ENCODE peak calls at places on chromosomes 4 and X, in nine cellular contexts. One of them, this sample, is unnamed.

GRCh38 chr4:82905205-82905604 is 4.7 kb downstream of the THAP9 start:
- DNase-seq in amygdala: no peak
- DNase-seq in stimulated activated CD4-positive, alpha-beta T cell treated with anti-CD3 and anti-CD28 coated beads, Interleukin-4, amount 100 ng/mL, for 4 hours: no peak
- DNase-seq in lower leg skin: no peak
- DNase-seq in HCT116: no peak
- DNase-seq in cardiac muscle cell: peak
- DNase-seq in activated naive CD4-positive, alpha-beta T cell treated with Interleukin-2 at 50 U/mL for 16 hours: peak
- DNase-seq in stimulated activated CD8-positive, alpha-beta memory T cell treated with anti-CD3 and anti-CD28 coated beads, Interleukin-2, amount 100 ng/mL, for 1 hour: no peak
- DNase-seq in adrenal gland: no peak
- DNase-seq in this sample: no peak

GRCh38 chrX:350148-350533 is 31.5 kb upstream of the GTPBP6 start:
- DNase-seq in amygdala: no peak
- DNase-seq in stimulated activated CD4-positive, alpha-beta T cell treated with anti-CD3 and anti-CD28 coated beads, Interleukin-4, amount 100 ng/mL, for 4 hours: no peak
- DNase-seq in lower leg skin: no peak
- DNase-seq in HCT116: no peak
- DNase-seq in cardiac muscle cell: no peak
- DNase-seq in activated naive CD4-positive, alpha-beta T cell treated with Interleukin-2 at 50 U/mL for 16 hours: no peak
- DNase-seq in stimulated activated CD8-positive, alpha-beta memory T cell treated with anti-CD3 and anti-CD28 coated beads, Interleukin-2, amount 100 ng/mL, for 1 hour: no peak
- DNase-seq in adrenal gland: no peak
- DNase-seq in this sample: no peak

GRCh38 chrX:136030357-136031225 is 45.4 kb downstream of the SLC9A6 start:
- DNase-seq in amygdala: peak
- DNase-seq in stimulated activated CD4-positive, alpha-beta T cell treated with anti-CD3 and anti-CD28 coated beads, Interleukin-4, amount 100 ng/mL, for 4 hours: no peak
- DNase-seq in lower leg skin: peak
- DNase-seq in HCT116: no peak
- DNase-seq in cardiac muscle cell: peak
- DNase-seq in activated naive CD4-positive, alpha-beta T cell treated with Interleukin-2 at 50 U/mL for 16 hours: no peak
- DNase-seq in stimulated activated CD8-positive, alpha-beta memory T cell treated with anti-CD3 and anti-CD28 coated beads, Interleukin-2, amount 100 ng/mL, for 1 hour: no peak
- DNase-seq in adrenal gland: peak
- DNase-seq in this sample: no peak

GRCh38 chrX:66046612-66047235 is 6.8 kb upstream of the VSIG4 start:
- DNase-seq in amygdala: no peak
- DNase-seq in stimulated activated CD4-positive, alpha-beta T cell treated with anti-CD3 and anti-CD28 coated beads, Interleukin-4, amount 100 ng/mL, for 4 hours: no peak
- DNase-seq in lower leg skin: no peak
- DNase-seq in HCT116: no peak
- DNase-seq in cardiac muscle cell: no peak
- DNase-seq in activated naive CD4-positive, alpha-beta T cell treated with Interleukin-2 at 50 U/mL for 16 hours: peak
- DNase-seq in stimulated activated CD8-positive, alpha-beta memory T cell treated with anti-CD3 and anti-CD28 coated beads, Interleukin-2, amount 100 ng/mL, for 1 hour: no peak
- DNase-seq in adrenal gland: no peak
- DNase-seq in this sample: peak

GRCh38 chrX:48919360-48919821 is 567 bp upstream of the PIM2 start:
- DNase-seq in amygdala: no peak
- DNase-seq in stimulated activated CD4-positive, alpha-beta T cell treated with anti-CD3 and anti-CD28 coated beads, Interleukin-4, amount 100 ng/mL, for 4 hours: no peak
- DNase-seq in lower leg skin: no peak
- DNase-seq in HCT116: no peak
- DNase-seq in cardiac muscle cell: no peak
- DNase-seq in activated naive CD4-positive, alpha-beta T cell treated with Interleukin-2 at 50 U/mL for 16 hours: peak
- DNase-seq in stimulated activated CD8-positive, alpha-beta memory T cell treated with anti-CD3 and anti-CD28 coated beads, Interleukin-2, amount 100 ng/mL, for 1 hour: no peak
- DNase-seq in adrenal gland: no peak
- DNase-seq in this sample: peak

GRCh38 chrX:136048446-136048845 is 63.2 kb downstream of the SLC9A6 start:
- DNase-seq in amygdala: no peak
- DNase-seq in stimulated activated CD4-positive, alpha-beta T cell treated with anti-CD3 and anti-CD28 coated beads, Interleukin-4, amount 100 ng/mL, for 4 hours: no peak
- DNase-seq in lower leg skin: no peak
- DNase-seq in HCT116: no peak
- DNase-seq in cardiac muscle cell: peak
- DNase-seq in activated naive CD4-positive, alpha-beta T cell treated with Interleukin-2 at 50 U/mL for 16 hours: no peak
- DNase-seq in stimulated activated CD8-positive, alpha-beta memory T cell treated with anti-CD3 and anti-CD28 coated beads, Interleukin-2, amount 100 ng/mL, for 1 hour: no peak
- DNase-seq in adrenal gland: no peak
- DNase-seq in this sample: no peak

GRCh38 chr4:65791807-65792308 is 121.6 kb upstream of the EPHA5 start:
- DNase-seq in amygdala: no peak
- DNase-seq in stimulated activated CD4-positive, alpha-beta T cell treated with anti-CD3 and anti-CD28 coated beads, Interleukin-4, amount 100 ng/mL, for 4 hours: no peak
- DNase-seq in lower leg skin: no peak
- DNase-seq in HCT116: no peak
- DNase-seq in cardiac muscle cell: peak
- DNase-seq in activated naive CD4-positive, alpha-beta T cell treated with Interleukin-2 at 50 U/mL for 16 hours: no peak
- DNase-seq in stimulated activated CD8-positive, alpha-beta memory T cell treated with anti-CD3 and anti-CD28 coated beads, Interleukin-2, amount 100 ng/mL, for 1 hour: no peak
- DNase-seq in adrenal gland: no peak
- DNase-seq in this sample: no peak

GRCh38 chrX:9785252-9785943 is 831 bp upstream of the SHROOM2 start:
- DNase-seq in amygdala: no peak
- DNase-seq in stimulated activated CD4-positive, alpha-beta T cell treated with anti-CD3 and anti-CD28 coated beads, Interleukin-4, amount 100 ng/mL, for 4 hours: no peak
- DNase-seq in lower leg skin: no peak
- DNase-seq in HCT116: no peak
- DNase-seq in cardiac muscle cell: no peak
- DNase-seq in activated naive CD4-positive, alpha-beta T cell treated with Interleukin-2 at 50 U/mL for 16 hours: no peak
- DNase-seq in stimulated activated CD8-positive, alpha-beta memory T cell treated with anti-CD3 and anti-CD28 coated beads, Interleukin-2, amount 100 ng/mL, for 1 hour: no peak
- DNase-seq in adrenal gland: no peak
- DNase-seq in this sample: no peak

GRCh38 chrX:5051831-5052491 is 1176.7 kb downstream of the NLGN4X start:
- DNase-seq in amygdala: peak
- DNase-seq in stimulated activated CD4-positive, alpha-beta T cell treated with anti-CD3 and anti-CD28 coated beads, Interleukin-4, amount 100 ng/mL, for 4 hours: no peak
- DNase-seq in lower leg skin: peak
- DNase-seq in HCT116: no peak
- DNase-seq in cardiac muscle cell: peak
- DNase-seq in activated naive CD4-positive, alpha-beta T cell treated with Interleukin-2 at 50 U/mL for 16 hours: no peak
- DNase-seq in stimulated activated CD8-positive, alpha-beta memory T cell treated with anti-CD3 and anti-CD28 coated beads, Interleukin-2, amount 100 ng/mL, for 1 hour: no peak
- DNase-seq in adrenal gland: peak
- DNase-seq in this sample: no peak

GRCh38 chr4:87973283-87974169 is 2.0 kb upstream of the SPP1 start:
- DNase-seq in amygdala: peak
- DNase-seq in stimulated activated CD4-positive, alpha-beta T cell treated with anti-CD3 and anti-CD28 coated beads, Interleukin-4, amount 100 ng/mL, for 4 hours: peak
- DNase-seq in lower leg skin: no peak
- DNase-seq in HCT116: peak
- DNase-seq in cardiac muscle cell: peak
- DNase-seq in activated naive CD4-positive, alpha-beta T cell treated with Interleukin-2 at 50 U/mL for 16 hours: peak
- DNase-seq in stimulated activated CD8-positive, alpha-beta memory T cell treated with anti-CD3 and anti-CD28 coated beads, Interleukin-2, amount 100 ng/mL, for 1 hour: no peak
- DNase-seq in adrenal gland: peak
- DNase-seq in this sample: peak

GRCh38 chrX:87572911-87573310 is 55.3 kb downstream of the KLHL4 start:
- DNase-seq in amygdala: no peak
- DNase-seq in stimulated activated CD4-positive, alpha-beta T cell treated with anti-CD3 and anti-CD28 coated beads, Interleukin-4, amount 100 ng/mL, for 4 hours: no peak
- DNase-seq in lower leg skin: no peak
- DNase-seq in HCT116: no peak
- DNase-seq in cardiac muscle cell: peak
- DNase-seq in activated naive CD4-positive, alpha-beta T cell treated with Interleukin-2 at 50 U/mL for 16 hours: no peak
- DNase-seq in stimulated activated CD8-positive, alpha-beta memory T cell treated with anti-CD3 and anti-CD28 coated beads, Interleukin-2, amount 100 ng/mL, for 1 hour: no peak
- DNase-seq in adrenal gland: no peak
- DNase-seq in this sample: no peak

GRCh38 chrX:281166-281999 is at the start of gene PLCXD1:
- DNase-seq in amygdala: no peak
- DNase-seq in stimulated activated CD4-positive, alpha-beta T cell treated with anti-CD3 and anti-CD28 coated beads, Interleukin-4, amount 100 ng/mL, for 4 hours: no peak
- DNase-seq in lower leg skin: no peak
- DNase-seq in HCT116: no peak
- DNase-seq in cardiac muscle cell: peak
- DNase-seq in activated naive CD4-positive, alpha-beta T cell treated with Interleukin-2 at 50 U/mL for 16 hours: no peak
- DNase-seq in stimulated activated CD8-positive, alpha-beta memory T cell treated with anti-CD3 and anti-CD28 coated beads, Interleukin-2, amount 100 ng/mL, for 1 hour: no peak
- DNase-seq in adrenal gland: no peak
- DNase-seq in this sample: peak

GRCh38 chrX:9530848-9531274 is 66.0 kb downstream of the TBL1X start:
- DNase-seq in amygdala: peak
- DNase-seq in stimulated activated CD4-positive, alpha-beta T cell treated with anti-CD3 and anti-CD28 coated beads, Interleukin-4, amount 100 ng/mL, for 4 hours: peak
- DNase-seq in lower leg skin: peak
- DNase-seq in HCT116: no peak
- DNase-seq in cardiac muscle cell: peak
- DNase-seq in activated naive CD4-positive, alpha-beta T cell treated with Interleukin-2 at 50 U/mL for 16 hours: peak
- DNase-seq in stimulated activated CD8-positive, alpha-beta memory T cell treated with anti-CD3 and anti-CD28 coated beads, Interleukin-2, amount 100 ng/mL, for 1 hour: no peak
- DNase-seq in adrenal gland: peak
- DNase-seq in this sample: peak

GRCh38 chr4:173835863-173836262 is 305.8 kb upstream of the HAND2 start:
- DNase-seq in amygdala: peak
- DNase-seq in stimulated activated CD4-positive, alpha-beta T cell treated with anti-CD3 and anti-CD28 coated beads, Interleukin-4, amount 100 ng/mL, for 4 hours: no peak
- DNase-seq in lower leg skin: no peak
- DNase-seq in HCT116: no peak
- DNase-seq in cardiac muscle cell: peak
- DNase-seq in activated naive CD4-positive, alpha-beta T cell treated with Interleukin-2 at 50 U/mL for 16 hours: no peak
- DNase-seq in stimulated activated CD8-positive, alpha-beta memory T cell treated with anti-CD3 and anti-CD28 coated beads, Interleukin-2, amount 100 ng/mL, for 1 hour: no peak
- DNase-seq in adrenal gland: peak
- DNase-seq in this sample: no peak